ENCODE peak calls at places on chromosomes 12 and 14, in nine cellular contexts. Z is HCT116, T is stomach, B is upper lobe of left lung, I is SK-N-SH, E is K562, M is suprapubic skin, F is H1, S is GM23338. Y is an unnamed sample.
A peak's percentile ranks its signal among the peaks of the same experiment; 100 is the strongest.

GRCh38 chr14:24053548-24054323 is 1.9 kb downstream of the CARMIL3 start:
- DNase-seq in Z (no peak), T (no peak), B (peak; percentile 10), I (peak; percentile 12), E (no peak), M (peak; percentile 65), F (no peak), S (no peak), Y (no peak)

GRCh38 chr12:93846936-93847516 is 169.9 kb downstream of the CRADD start:
- DNase-seq in Z (no peak), T (no peak), B (no peak), I (no peak), E (no peak), M (no peak), F (no peak), S (no peak), Y (no peak)

GRCh38 chr12:50467441-50467840 is 37.3 kb upstream of the DIP2B start:
- DNase-seq in Z (no peak), T (no peak), B (no peak), I (no peak), E (no peak), M (no peak), F (no peak), S (no peak), Y (no peak)

GRCh38 chr14:21095430-21096205 is 2.8 kb downstream of the ZNF219 start:
- DNase-seq in Z (no peak), T (no peak), B (no peak), I (peak; percentile 19), E (peak; percentile 28), M (no peak), F (no peak), S (peak; percentile 70), Y (no peak)

GRCh38 chr14:69353168-69353567 is 44.9 kb downstream of the ERH start:
- DNase-seq in Z (no peak), T (no peak), B (no peak), I (no peak), E (no peak), M (no peak), F (no peak), S (no peak), Y (no peak)

GRCh38 chr12:62260733-62261683 is 804 bp downstream of the USP15 start:
- DNase-seq in Z (peak; percentile 23), T (peak; percentile 32), B (peak; percentile 68), I (peak; percentile 23), E (peak; percentile 54), M (no peak), F (no peak), S (peak; percentile 42), Y (no peak)

GRCh38 chr12:96501139-96501741 is 11.9 kb downstream of the CFAP54 start:
- DNase-seq in Z (peak; percentile 70), T (peak; percentile 46), B (peak; percentile 73), I (peak; percentile 15), E (no peak), M (no peak), F (no peak), S (peak; percentile 45), Y (no peak)

GRCh38 chr12:49587174-49587908 is 18.1 kb downstream of the FAM186B start:
- DNase-seq in Z (no peak), T (no peak), B (no peak), I (no peak), E (no peak), M (no peak), F (no peak), S (peak; percentile 38), Y (no peak)

GRCh38 chr12:46944771-46945170 is 119.0 kb upstream of the SLC38A4 start:
- DNase-seq in Z (no peak), T (no peak), B (no peak), I (no peak), E (no peak), M (no peak), F (no peak), S (no peak), Y (no peak)

GRCh38 chr12:7017870-7018349 is 366 bp downstream of the LPCAT3 start:
- DNase-seq in Z (no peak), T (peak; percentile 29), B (peak; percentile 24), I (peak; percentile 81), E (peak; percentile 70), M (no peak), F (no peak), S (no peak), Y (peak; percentile 92)

GRCh38 chr12:73220951-73221350 is 948.8 kb downstream of the TRHDE start:
- DNase-seq in Z (no peak), T (no peak), B (no peak), I (no peak), E (no peak), M (no peak), F (no peak), S (no peak), Y (no peak)

GRCh38 chr14:91021115-91021514 is 39.3 kb downstream of the RPS6KA5 start:
- DNase-seq in Z (no peak), T (no peak), B (no peak), I (no peak), E (no peak), M (no peak), F (no peak), S (no peak), Y (no peak)

GRCh38 chr14:91019673-91020072 is 40.8 kb downstream of the RPS6KA5 start:
- DNase-seq in Z (no peak), T (no peak), B (no peak), I (no peak), E (no peak), M (no peak), F (no peak), S (no peak), Y (no peak)

GRCh38 chr14:91017011-91017410 is 43.4 kb downstream of the RPS6KA5 start:
- DNase-seq in Z (no peak), T (no peak), B (no peak), I (no peak), E (no peak), M (no peak), F (no peak), S (no peak), Y (no peak)

GRCh38 chr14:91018465-91018864 is 42.0 kb downstream of the RPS6KA5 start:
- DNase-seq in Z (no peak), T (no peak), B (no peak), I (no peak), E (no peak), M (no peak), F (no peak), S (no peak), Y (no peak)

DNA sequence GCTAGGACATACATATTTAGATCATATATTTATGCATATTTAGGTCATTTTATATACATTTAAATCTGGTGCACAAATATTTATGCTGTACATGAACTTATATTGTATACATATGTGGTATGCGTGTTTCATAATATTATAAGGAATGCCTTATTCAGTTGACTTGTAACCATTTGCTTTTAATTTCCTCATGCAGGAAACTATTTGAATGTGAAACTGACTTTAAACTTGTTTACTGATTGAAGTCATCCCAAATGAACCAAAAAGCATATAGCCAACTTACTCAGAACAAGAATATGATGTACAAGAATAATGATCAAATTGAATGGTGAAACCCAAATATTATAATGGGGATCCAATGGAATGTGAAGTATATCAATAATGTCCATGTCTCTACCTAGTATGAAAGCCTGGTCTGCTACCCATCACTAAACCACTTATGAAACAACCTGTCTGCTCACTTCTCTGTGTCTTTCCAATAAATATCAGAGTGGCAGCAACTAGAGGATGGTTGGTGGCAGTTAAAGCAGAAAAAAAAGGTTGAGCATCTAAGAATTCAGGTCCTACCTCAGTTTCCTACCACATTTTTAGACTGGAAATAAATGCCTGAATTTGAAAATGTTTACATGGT is 38.3 kb downstream of the RPS6KA5 start:
- DNase-seq in Z (no peak), T (no peak), B (no peak), I (no peak), E (no peak), M (no peak), F (no peak), S (no peak), Y (no peak)
- H3K4me3 ChIP-seq in Z (no peak overlapping the region), T (peak overlapping the region; percentile 34), B (peak overlapping the region; percentile 49), I (no peak overlapping the region), E (no peak overlapping the region), M (peak overlapping the region; percentile 40), F (no peak overlapping the region), S (no peak overlapping the region), Y (no peak overlapping the region)

GRCh38 chr14:61585598-61586538 is 109.4 kb upstream of the HIF1A start:
- DNase-seq in Z (no peak), T (peak; percentile 61), B (peak; percentile 49), I (no peak), E (no peak), M (no peak), F (no peak), S (no peak), Y (no peak)
- TF ChIP-seq POLR2AphosphoS5 in Z (no peak), T (peak; percentile 58), B (peak; percentile 78), I (no peak), E (no peak), M (no peak), F (no peak), S (no peak), Y (peak; percentile 72)

GRCh38 chr12:12840500-12840899 is 27.4 kb downstream of the DDX47 start:
- DNase-seq in Z (no peak), T (no peak), B (no peak), I (no peak), E (no peak), M (no peak), F (no peak), S (no peak), Y (no peak)

GRCh38 chr12:12837025-12837872 is 24.1 kb downstream of the DDX47 start:
- DNase-seq in Z (peak; percentile 67), T (peak; percentile 36), B (peak; percentile 29), I (peak; percentile 66), E (peak; percentile 54), M (no peak), F (peak; percentile 51), S (peak; percentile 83), Y (no peak)

GRCh38 chr12:12836571-12836970 is 23.4 kb downstream of the DDX47 start:
- DNase-seq in Z (no peak), T (no peak), B (no peak), I (no peak), E (no peak), M (no peak), F (no peak), S (no peak), Y (no peak)

GRCh38 chr12:12839886-12840285 is 26.7 kb downstream of the DDX47 start:
- DNase-seq in Z (peak; percentile 90), T (peak; percentile 47), B (peak; percentile 74), I (no peak), E (no peak), M (no peak), F (no peak), S (no peak), Y (no peak)

DNA sequence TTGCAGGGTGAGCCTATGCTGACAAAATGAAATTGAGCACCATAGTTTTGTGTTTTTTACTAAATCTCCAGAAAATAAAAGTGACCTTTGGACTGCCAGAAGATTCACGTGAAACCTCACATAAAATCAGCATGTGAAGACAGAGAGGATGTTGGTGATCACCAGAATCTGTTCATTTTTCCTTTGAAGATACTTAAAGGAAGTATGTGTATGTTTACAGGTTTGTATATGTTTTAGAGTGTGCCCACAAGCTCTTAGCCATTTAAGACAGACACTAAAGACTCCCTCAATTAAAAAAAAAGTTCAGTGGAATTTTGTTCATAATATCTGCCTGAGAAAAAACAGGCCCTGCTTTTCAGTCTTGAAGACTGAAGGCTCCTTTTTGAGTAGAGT is 25.9 kb downstream of the DDX47 start:
- DNase-seq in Z (no peak), T (no peak), B (no peak), I (no peak), E (no peak), M (no peak), F (no peak), S (no peak), Y (no peak)
- H3K4me3 ChIP-seq in Z (no peak overlapping the region), T (no peak overlapping the region), B (no peak overlapping the region), I (no peak overlapping the region), E (no peak overlapping the region), M (no peak overlapping the region), F (no peak overlapping the region), S (no peak overlapping the region), Y (no peak overlapping the region)

GRCh38 chr12:80129895-80130535 is 30.7 kb downstream of the OTOGL start:
- DNase-seq in Z (no peak), T (no peak), B (no peak), I (no peak), E (no peak), M (no peak), F (no peak), S (no peak), Y (no peak)
- TF ChIP-seq POLR2AphosphoS5 in Z (no peak), T (no peak), B (no peak), I (no peak), E (no peak), M (no peak), F (no peak), S (no peak), Y (no peak)